ENCODE peak calls at places on chromosomes 12 and 14, in six cellular contexts. C is dorsolateral prefrontal cortex, Z is IMR-90, U is breast epithelium, J is fibroblast of the aortic adventitia, P is ovary. S is an unnamed sample.

GRCh38 chr12:76883826-76884225 is 5.0 kb upstream of the CSRP2 start:
- DNase-seq in C (no peak), Z (peak), U (no peak), J (peak), P (no peak), S (peak)

GRCh38 chr12:106894774-106895173 is 60.9 kb upstream of the TMEM263 start:
- DNase-seq in C (no peak), Z (peak), U (no peak), J (no peak), P (no peak), S (no peak)

GRCh38 chr14:80116157-80116556 is 95.1 kb downstream of the DIO2 start:
- DNase-seq in C (no peak), Z (no peak), U (no peak), J (no peak), P (no peak), S (no peak)

GRCh38 chr14:89651805-89652204 is 234.8 kb upstream of the FOXN3 start:
- DNase-seq in C (no peak), Z (no peak), U (no peak), J (no peak), P (no peak), S (no peak)

GRCh38 chr12:79848321-79848720 is 86.6 kb downstream of the PPP1R12A start:
- DNase-seq in C (no peak), Z (peak), U (no peak), J (no peak), P (no peak), S (no peak)

GRCh38 chr14:37036669-37037341 is 135.6 kb downstream of the SLC25A21 start:
- DNase-seq in C (no peak), Z (peak), U (no peak), J (peak), P (no peak), S (peak)

GRCh38 chr14:76964695-76965094 is 63.8 kb downstream of the IRF2BPL start:
- DNase-seq in C (no peak), Z (no peak), U (no peak), J (no peak), P (no peak), S (no peak)

GRCh38 chr14:28773176-28773575 is 6.6 kb downstream of the FOXG1 start:
- DNase-seq in C (no peak), Z (no peak), U (no peak), J (no peak), P (no peak), S (no peak)

GRCh38 chr12:12327802-12328201 is 22.2 kb downstream of the MANSC1 start:
- DNase-seq in C (no peak), Z (peak), U (no peak), J (peak), P (no peak), S (peak)

GRCh38 chr14:52089208-52089607 is 20.3 kb upstream of the NID2 start:
- DNase-seq in C (no peak), Z (no peak), U (no peak), J (peak), P (peak), S (peak)

GRCh38 chr14:46018846-46019420 is 632.6 kb downstream of the RPL10L start:
- DNase-seq in C (no peak), Z (no peak), U (no peak), J (no peak), P (no peak), S (no peak)

GRCh38 chr12:80810874-80811273 is 94.2 kb downstream of the MYF5 start:
- DNase-seq in C (no peak), Z (peak), U (no peak), J (peak), P (no peak), S (no peak)

GRCh38 chr14:53347046-53347445 is 193.9 kb upstream of the DDHD1 start:
- DNase-seq in C (no peak), Z (no peak), U (no peak), J (no peak), P (no peak), S (no peak)

GRCh38 chr12:44076892-44077291 is 241.0 kb downstream of the TMEM117 start:
- DNase-seq in C (no peak), Z (no peak), U (no peak), J (no peak), P (no peak), S (peak)

GRCh38 chr14:61631044-61631692 is 64.1 kb upstream of the HIF1A start:
- DNase-seq in C (no peak), Z (no peak), U (no peak), J (no peak), P (no peak), S (no peak)

GRCh38 chr12:94304566-94305061 is 155.1 kb downstream of the CEP83 start:
- DNase-seq in C (no peak), Z (peak), U (no peak), J (peak), P (no peak), S (peak)

GRCh38 chr12:106506691-106507090 is 76.1 kb upstream of the RFX4 start:
- DNase-seq in C (no peak), Z (no peak), U (no peak), J (no peak), P (no peak), S (no peak)

GRCh38 chr14:99619873-99620834 is 16.1 kb upstream of the CCDC85C start:
- DNase-seq in C (no peak), Z (peak), U (no peak), J (peak), P (no peak), S (peak)

GRCh38 chr12:63276537-63277365 is 125.8 kb upstream of the AVPR1A start:
- DNase-seq in C (no peak), Z (peak), U (no peak), J (peak), P (no peak), S (peak)

GRCh38 chr12:6998708-6999451 is 19.4 kb downstream of the LPCAT3 start:
- DNase-seq in C (no peak), Z (no peak), U (no peak), J (peak), P (no peak), S (no peak)

GRCh38 chr14:89293349-89293916 is 123.6 kb downstream of the FOXN3 start:
- DNase-seq in C (no peak), Z (no peak), U (no peak), J (no peak), P (peak), S (no peak)

GRCh38 chr12:70106347-70106746 is 136.9 kb upstream of the CNOT2 start:
- DNase-seq in C (no peak), Z (no peak), U (no peak), J (no peak), P (no peak), S (no peak)

GRCh38 chr12:99605-100004 is 33.0 kb downstream of the IQSEC3 start:
- DNase-seq in C (no peak), Z (peak), U (no peak), J (peak), P (no peak), S (peak)

GRCh38 chr14:59159169-59159568 is 29.3 kb upstream of the DAAM1 start:
- DNase-seq in C (no peak), Z (peak), U (no peak), J (no peak), P (no peak), S (no peak)

GRCh38 chr12:121532503-121533390 is 48.1 kb downstream of the KDM2B start:
- DNase-seq in C (no peak), Z (peak), U (no peak), J (peak), P (peak), S (peak)

GRCh38 chr12:121529184-121529583 is 51.6 kb downstream of the KDM2B start:
- DNase-seq in C (no peak), Z (no peak), U (no peak), J (no peak), P (no peak), S (no peak)

GRCh38 chr12:121533391-121534090 is 47.3 kb downstream of the KDM2B start:
- DNase-seq in C (no peak), Z (no peak), U (no peak), J (no peak), P (peak), S (peak)

GRCh38 chr12:121530600-121531355 is 50.0 kb downstream of the KDM2B start:
- DNase-seq in C (no peak), Z (peak), U (no peak), J (peak), P (peak), S (peak)

DNA sequence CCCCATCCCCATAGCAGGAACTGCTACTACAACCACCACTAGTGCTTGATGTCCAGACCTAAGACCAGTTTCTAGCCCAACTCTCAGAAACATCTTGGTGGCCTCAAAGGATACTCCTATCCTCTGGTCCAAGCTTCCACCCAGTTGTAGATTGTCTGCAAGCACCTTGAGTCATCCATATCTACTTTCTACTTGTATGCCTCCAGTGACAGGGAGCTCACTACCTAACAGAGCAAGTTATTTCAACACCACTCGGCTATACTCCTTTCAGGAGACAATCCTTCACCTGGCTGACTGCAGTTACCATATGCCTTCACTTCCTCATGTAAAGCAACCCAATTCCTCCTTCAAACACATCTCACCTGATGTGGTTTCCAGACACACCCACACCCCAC is 49.5 kb downstream of the KDM2B start:
- DNase-seq in C (no peak), Z (no peak), U (no peak), J (no peak), P (no peak), S (no peak)
- H3K4me3 ChIP-seq in C (no peak), Z (no peak), U (no peak), J (no peak), P (no peak), S (no peak)

GRCh38 chr12:104549820-104550480 is 93.2 kb downstream of the CHST11 start:
- DNase-seq in C (no peak), Z (peak), U (no peak), J (peak), P (no peak), S (peak)
- TF ChIP-seq CTCF in C (no peak), Z (no peak), U (no peak), J (no peak), P (no peak), S (no peak)

DNA sequence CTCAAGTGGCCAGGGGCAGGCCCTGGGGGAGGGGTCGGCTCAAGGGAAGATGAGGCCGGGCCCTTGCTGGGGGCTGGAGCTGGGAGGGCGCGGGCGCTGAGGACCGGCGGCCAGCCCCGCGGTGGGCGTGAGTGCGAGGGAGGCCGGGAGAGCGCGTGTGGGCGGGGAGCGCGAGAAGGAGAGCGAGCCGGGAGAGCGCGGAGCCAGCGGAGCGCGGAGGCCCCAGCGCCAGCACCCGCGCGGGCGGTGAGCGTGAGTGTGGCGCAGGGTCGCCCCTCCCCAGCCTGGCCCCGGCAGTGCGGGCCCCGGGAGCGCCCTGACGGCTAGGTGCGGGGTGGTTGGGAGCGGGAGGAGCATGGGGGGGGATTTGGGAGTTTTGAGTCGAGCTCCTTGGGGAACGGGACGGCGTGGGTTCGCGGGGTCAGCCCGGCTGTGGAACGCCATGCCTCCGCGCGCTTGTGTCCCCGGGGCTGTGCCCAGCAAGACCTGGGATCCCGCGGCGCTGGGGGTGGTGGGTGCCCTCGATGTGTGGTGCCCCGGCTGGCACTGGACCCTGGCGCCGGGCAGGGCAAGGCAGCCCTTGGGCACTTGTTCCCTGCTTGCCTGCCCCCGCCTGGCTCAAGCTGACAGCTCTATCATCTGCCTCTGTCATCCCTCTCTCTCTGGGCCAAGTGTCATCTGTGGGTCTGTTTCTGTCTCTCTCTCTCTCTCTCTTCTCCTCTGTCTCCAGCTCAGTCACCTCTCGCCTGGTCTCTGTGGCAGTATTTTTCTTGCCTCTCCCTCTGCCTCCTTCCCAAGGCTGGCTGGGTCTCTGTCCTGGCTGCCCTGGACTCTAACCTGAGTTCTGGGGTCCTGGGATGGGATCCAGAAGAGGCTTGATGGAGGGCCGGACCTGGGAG is at the start of gene LBHD2:
- DNase-seq in C (no peak), Z (peak), U (no peak), J (peak), P (no peak), S (no peak)
- H3K4me3 ChIP-seq in C (no peak), Z (peak), U (peak), J (peak), P (no peak), S (no peak)

DNA sequence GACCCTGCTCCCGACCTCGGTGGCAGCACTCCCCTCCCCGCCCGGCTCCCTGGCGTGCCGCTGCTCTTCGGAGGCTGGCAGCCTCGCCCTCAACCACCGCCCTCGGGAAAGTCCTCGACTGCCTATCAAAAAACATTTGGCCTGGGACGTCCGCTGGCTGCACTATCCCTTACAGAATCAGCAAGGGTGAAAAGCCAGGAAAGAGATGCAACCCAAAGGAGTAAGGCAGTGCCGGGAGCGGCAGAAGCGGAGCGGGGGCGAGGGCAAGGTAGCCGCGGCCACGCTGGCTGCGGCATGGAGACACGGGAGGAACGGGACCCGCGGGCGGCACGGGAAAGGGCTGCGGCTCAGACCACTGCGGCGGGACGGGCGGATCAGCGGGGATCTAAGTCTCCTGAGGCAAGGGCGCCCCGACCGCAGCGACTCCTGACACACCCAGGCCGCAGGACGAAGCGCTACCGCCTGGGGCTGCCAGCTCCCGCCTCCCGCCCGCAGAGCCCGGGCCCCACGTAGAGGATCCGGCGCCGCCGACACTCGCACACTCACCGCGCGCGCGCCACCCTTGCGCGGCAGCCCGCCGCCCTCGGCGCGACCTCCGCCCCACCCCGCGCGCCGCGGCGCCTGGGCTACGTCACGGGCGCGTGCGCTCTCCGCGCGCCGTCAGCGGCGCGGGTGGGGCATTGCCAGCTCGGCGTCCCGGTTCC is at the start of the genes BBOF1 and ENTPD5:
- DNase-seq in C (peak), Z (peak), U (peak), J (peak), P (peak), S (peak)
- TF ChIP-seq CTCF in C (peak), Z (no peak), U (no peak), J (no peak), P (no peak), S (no peak)

GRCh38 chr12:130954544-130954831 is 781 bp downstream of the ADGRD1 start:
- DNase-seq in C (no peak), Z (no peak), U (no peak), J (no peak), P (no peak), S (no peak)

GRCh38 chr12:130953783-130954543 is at the start of gene ADGRD1:
- DNase-seq in C (no peak), Z (peak), U (no peak), J (peak), P (peak), S (peak)

GRCh38 chr12:130956456-130957303 is 3.0 kb downstream of the ADGRD1 start:
- DNase-seq in C (no peak), Z (no peak), U (no peak), J (no peak), P (no peak), S (no peak)

GRCh38 chr12:130956009-130956408 is 2.3 kb downstream of the ADGRD1 start:
- DNase-seq in C (no peak), Z (no peak), U (no peak), J (no peak), P (no peak), S (no peak)

GRCh38 chr12:130955238-130955816 is 1.6 kb downstream of the ADGRD1 start:
- DNase-seq in C (no peak), Z (no peak), U (no peak), J (no peak), P (no peak), S (peak)
- H3K4me3 ChIP-seq in C (peak), Z (no peak), U (peak), J (peak), P (peak), S (peak)

GRCh38 chr12:104458645-104459555 is 2.2 kb downstream of the CHST11 start:
- DNase-seq in C (no peak), Z (no peak), U (no peak), J (peak), P (no peak), S (peak)

GRCh38 chr12:104457746-104458644 is 1.2 kb downstream of the CHST11 start:
- DNase-seq in C (no peak), Z (no peak), U (no peak), J (peak), P (peak), S (peak)

GRCh38 chr12:104455594-104456416 is 943 bp upstream of the CHST11 start:
- DNase-seq in C (no peak), Z (no peak), U (no peak), J (no peak), P (no peak), S (no peak)

GRCh38 chr12:104456417-104456949 is at the start of gene CHST11:
- DNase-seq in C (peak), Z (peak), U (no peak), J (peak), P (peak), S (peak)

DNA sequence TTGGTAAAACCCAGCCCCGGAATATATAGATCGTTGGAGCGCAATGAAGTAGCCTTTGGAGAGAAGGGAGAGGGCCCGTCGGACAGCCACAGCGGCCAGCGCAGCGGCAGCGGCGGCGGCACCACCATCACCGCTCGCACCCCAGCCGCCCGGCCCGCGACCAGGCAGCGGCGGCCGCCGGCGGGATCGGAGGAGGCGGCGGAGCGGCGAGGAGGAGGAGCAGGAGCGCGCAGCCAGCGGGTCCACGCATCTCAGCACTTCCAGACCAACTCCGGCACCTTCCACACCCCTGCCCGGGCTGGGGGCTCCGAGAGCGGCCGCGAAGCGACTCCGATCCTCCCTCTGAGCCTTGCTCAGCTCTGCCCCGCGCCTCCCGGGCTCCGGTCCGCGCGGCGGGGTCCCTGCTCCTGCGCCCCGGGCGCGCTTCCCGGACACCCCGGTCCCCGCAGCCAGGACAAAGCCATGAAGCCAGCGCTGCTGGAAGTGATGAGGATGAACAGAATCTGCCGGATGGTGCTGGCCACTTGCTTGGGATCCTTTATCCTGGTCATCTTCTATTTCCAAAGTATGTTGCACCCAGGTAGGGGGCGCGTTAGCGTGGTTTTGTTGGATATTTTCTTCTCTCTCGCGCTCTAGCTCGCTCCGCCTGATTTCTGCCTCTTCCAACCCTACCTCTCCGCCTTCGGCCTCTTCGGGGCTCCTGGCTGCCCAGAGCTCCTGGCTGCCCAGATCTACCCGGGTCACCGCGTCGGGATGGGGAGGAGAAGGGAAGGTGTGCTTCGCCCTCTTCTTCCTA is 400 bp downstream of the CHST11 start:
- DNase-seq in C (no peak), Z (peak), U (no peak), J (peak), P (peak), S (peak)
- TF ChIP-seq CTCF in C (peak), Z (peak), U (no peak), J (peak), P (no peak), S (peak)

GRCh38 chr14:103125098-103126070 is 2.1 kb downstream of the TNFAIP2 start:
- DNase-seq in C (no peak), Z (no peak), U (no peak), J (no peak), P (no peak), S (no peak)

GRCh38 chr14:103127861-103128598 is 4.8 kb downstream of the TNFAIP2 start:
- DNase-seq in C (no peak), Z (no peak), U (no peak), J (no peak), P (no peak), S (no peak)

GRCh38 chr14:103126088-103126872 is 3.0 kb downstream of the TNFAIP2 start:
- DNase-seq in C (no peak), Z (no peak), U (no peak), J (no peak), P (no peak), S (no peak)

GRCh38 chr14:103127356-103127755 is 4.1 kb downstream of the TNFAIP2 start:
- DNase-seq in C (no peak), Z (no peak), U (no peak), J (no peak), P (no peak), S (no peak)

GRCh38 chr14:103126873-103127304 is 3.6 kb downstream of the TNFAIP2 start:
- DNase-seq in C (no peak), Z (no peak), U (no peak), J (no peak), P (peak), S (no peak)
- H3K4me3 ChIP-seq in C (peak), Z (no peak), U (peak), J (peak), P (peak), S (peak)